ENCODE peak calls at places on chromosomes 13 and 19, in seven cellular contexts. O is foreskin fibroblast, S is cardiac fibroblast, Y is AG04450, K is uterus, I is left lung, H is ascending aorta. D is an unnamed sample.

GRCh38 chr19:32223595-32224370 is 121.6 kb upstream of the ZNF507 start:
- DNase-seq in O (no peak), S (no peak), Y (no peak), K (no peak), I (no peak), H (no peak), D (no peak)

GRCh38 chr13:95608640-95609280 is 35.7 kb downstream of the DZIP1 start:
- DNase-seq in O (no peak), S (no peak), Y (no peak), K (no peak), I (no peak), H (no peak), D (no peak)

GRCh38 chr13:92994056-92994455 is 232.6 kb upstream of the GPC6 start:
- DNase-seq in O (peak; percentile 16), S (peak; percentile 57), Y (peak; percentile 3), K (no peak), I (no peak), H (no peak), D (no peak)

GRCh38 chr13:100434010-100434763 is 154.4 kb downstream of the GGACT start:
- DNase-seq in O (peak; percentile 54), S (peak; percentile 66), Y (no peak), K (no peak), I (no peak), H (no peak), D (no peak)

GRCh38 chr19:29715695-29716581 is 877 bp upstream of the C19orf12 start:
- DNase-seq in O (no peak), S (peak; percentile 46), Y (no peak), K (no peak), I (no peak), H (no peak), D (no peak)

GRCh38 chr13:92390217-92390616 is 836.4 kb upstream of the GPC6 start:
- DNase-seq in O (no peak), S (no peak), Y (no peak), K (no peak), I (no peak), H (no peak), D (no peak)

GRCh38 chr19:15280915-15281683 is 48.9 kb upstream of the EPHX3 start:
- DNase-seq in O (peak; percentile 81), S (peak; percentile 86), Y (peak; percentile 72), K (peak; percentile 74), I (peak; percentile 89), H (peak; percentile 84), D (no peak)

GRCh38 chr13:73777134-73777533 is 357.1 kb downstream of the KLF12 start:
- DNase-seq in O (no peak), S (no peak), Y (no peak), K (no peak), I (no peak), H (no peak), D (no peak)

GRCh38 chr13:65843314-65843731 is 1386.8 kb downstream of the PCDH9 start:
- DNase-seq in O (no peak), S (no peak), Y (no peak), K (no peak), I (peak; percentile 55), H (no peak), D (no peak)

GRCh38 chr19:51002542-51003311 is 1.3 kb upstream of the KLK8 start:
- DNase-seq in O (no peak), S (peak; percentile 18), Y (no peak), K (no peak), I (no peak), H (no peak), D (no peak)

GRCh38 chr13:112176746-112177119 is 109.8 kb downstream of the SOX1 start:
- DNase-seq in O (no peak), S (no peak), Y (no peak), K (no peak), I (no peak), H (no peak), D (no peak)

GRCh38 chr19:48858984-48859710 is 9.3 kb downstream of the PLEKHA4 start:
- DNase-seq in O (no peak), S (no peak), Y (no peak), K (no peak), I (peak; percentile 92), H (no peak), D (peak; percentile 66)

GRCh38 chr13:89900104-89900760 is 1447.3 kb upstream of the MIR17HG start:
- DNase-seq in O (no peak), S (peak; percentile 17), Y (no peak), K (no peak), I (no peak), H (no peak), D (no peak)

GRCh38 chr19:45385392-45386221 is 15.2 kb upstream of the ERCC2 start:
- DNase-seq in O (no peak), S (no peak), Y (no peak), K (no peak), I (no peak), H (no peak), D (no peak)

GRCh38 chr13:27960362-27961226 is 8.5 kb downstream of the CDX2 start:
- DNase-seq in O (no peak), S (peak; percentile 35), Y (no peak), K (no peak), I (peak; percentile 83), H (no peak), D (no peak)

GRCh38 chr13:34863360-34864135 is 78.5 kb upstream of the NBEA start:
- DNase-seq in O (peak; percentile 85), S (peak; percentile 79), Y (peak; percentile 10), K (no peak), I (no peak), H (no peak), D (no peak)

GRCh38 chr13:28534801-28535200 is 39.9 kb upstream of the FLT1 start:
- DNase-seq in O (no peak), S (no peak), Y (no peak), K (no peak), I (no peak), H (no peak), D (no peak)

GRCh38 chr19:12723643-12724426 is at the start of gene TNPO2:
- DNase-seq in O (peak; percentile 54), S (peak; percentile 64), Y (no peak), K (peak; percentile 46), I (peak; percentile 84), H (peak; percentile 72), D (peak; percentile 55)

GRCh38 chr19:6753178-6754031 is 13.8 kb downstream of the SH2D3A start:
- DNase-seq in O (peak; percentile 58), S (peak; percentile 73), Y (no peak), K (peak; percentile 84), I (peak; percentile 94), H (peak; percentile 88), D (peak; percentile 91)

GRCh38 chr19:35143231-35143715 is at the start of gene FXYD7:
- DNase-seq in O (no peak), S (no peak), Y (no peak), K (peak; percentile 51), I (no peak), H (no peak), D (no peak)

GRCh38 chr13:75482820-75483079 is 781 bp upstream of the TBC1D4 start:
- DNase-seq in O (no peak), S (no peak), Y (no peak), K (no peak), I (no peak), H (no peak), D (no peak)
- TF ChIP-seq CTCF in O (no peak), S (no peak), Y (no peak), K (no peak), I (no peak), H (no peak), D (no peak)

GRCh38 chr13:110912651-110913051 is 2.2 kb downstream of the ANKRD10 start:
- DNase-seq in O (peak; percentile 34), S (peak; percentile 89), Y (no peak), K (peak; percentile 32), I (no peak), H (peak; percentile 69), D (no peak)

GRCh38 chr13:110913911-110914292 is 967 bp downstream of the ANKRD10 start:
- DNase-seq in O (no peak), S (no peak), Y (no peak), K (peak; percentile 46), I (no peak), H (no peak), D (no peak)

GRCh38 chr13:110911880-110912279 is 3.0 kb downstream of the ANKRD10 start:
- DNase-seq in O (no peak), S (no peak), Y (no peak), K (no peak), I (no peak), H (no peak), D (no peak)

GRCh38 chr13:110914293-110915056 is 394 bp downstream of the ANKRD10 start:
- DNase-seq in O (peak; percentile 67), S (peak; percentile 78), Y (no peak), K (peak; percentile 73), I (peak; percentile 95), H (peak; percentile 88), D (peak; percentile 79)

GRCh38 chr13:110913322-110913721 is 1.5 kb downstream of the ANKRD10 start:
- DNase-seq in O (no peak), S (peak; percentile 17), Y (no peak), K (no peak), I (no peak), H (no peak), D (no peak)
- TF ChIP-seq CTCF in O (no peak), S (no peak), Y (no peak), K (no peak), I (no peak), H (no peak), D (no peak)

DNA sequence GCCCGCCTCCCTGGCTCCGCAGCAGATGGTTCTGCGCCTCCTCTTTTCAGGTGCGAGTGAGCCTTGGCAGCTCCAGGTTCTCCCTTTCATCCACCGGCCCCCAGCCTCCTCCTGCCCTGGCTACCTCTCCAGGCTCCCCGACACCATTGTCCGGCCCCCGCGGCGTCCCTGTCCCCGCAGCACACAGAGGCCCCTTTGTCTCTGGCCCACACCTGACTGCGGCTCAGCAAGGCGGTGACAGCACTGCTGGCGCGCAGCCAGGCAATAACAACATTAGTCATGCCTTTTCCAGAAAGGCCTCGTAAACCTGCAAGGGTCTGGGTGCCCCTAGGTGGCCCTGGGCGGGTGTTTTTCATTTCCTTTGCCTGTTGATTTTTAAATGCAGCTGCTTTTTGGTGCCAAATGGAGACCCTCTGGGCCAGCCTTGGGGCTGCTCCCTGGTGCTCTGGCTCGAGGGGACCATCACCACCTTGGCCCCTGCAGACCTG is 73.2 kb upstream of the MEDAG start:
- DNase-seq in O (no peak), S (peak; percentile 70), Y (no peak), K (peak; percentile 50), I (peak; percentile 82), H (peak; percentile 70), D (no peak)
- TF ChIP-seq CTCF in O (no peak), S (no peak), Y (no peak), K (no peak), I (no peak), H (no peak), D (no peak)

GRCh38 chr13:76820759-76821158 is 65.4 kb downstream of the KCTD12 start:
- DNase-seq in O (no peak), S (peak; percentile 70), Y (no peak), K (peak; percentile 61), I (no peak), H (peak; percentile 71), D (no peak)
- TF ChIP-seq CTCF in O (peak; percentile 27), S (peak; percentile 37), Y (no peak), K (no peak), I (no peak), H (no peak), D (no peak)

GRCh38 chr13:36817996-36818395 is 1.0 kb upstream of the RFXAP start:
- DNase-seq in O (no peak), S (no peak), Y (no peak), K (no peak), I (no peak), H (no peak), D (no peak)
- TF ChIP-seq CTCF in O (no peak), S (no peak), Y (no peak), K (no peak), I (no peak), H (no peak), D (no peak)